ENCODE peak calls at places on chromosomes 5 and 9, in six cellular contexts. R is A549, A is GM12878, K is uterus, P is stomach, M is Peyer's patch. V is an unnamed sample.

GRCh38 chr9:124296800-124297552 is 39.2 kb downstream of the NEK6 start:
- DNase-seq in A (no peak), R (no peak), K (no peak), P (no peak), M (no peak), V (no peak)

GRCh38 chr9:6564370-6564769 is 81.2 kb downstream of the GLDC start:
- DNase-seq in K (no peak), M (no peak), P (no peak), R (no peak), A (no peak), V (no peak)

GRCh38 chr5:112706446-112707016 is 31.2 kb upstream of the APC start:
- DNase-seq in M (no peak), P (no peak), K (no peak), R (no peak), A (no peak), V (no peak)

GRCh38 chr9:136616948-136617695 is 45.6 kb upstream of the EGFL7 start:
- DNase-seq in K (no peak), R (no peak), M (no peak), P (no peak), A (no peak), V (no peak)

GRCh38 chr5:167723254-167723871 is 568.1 kb upstream of the WWC1 start:
- DNase-seq in A (peak), M (peak), R (peak), P (peak), K (peak), V (peak)

GRCh38 chr5:57176350-57176857 is 2.5 kb downstream of the GPBP1 start:
- DNase-seq in P (no peak), A (no peak), M (no peak), R (no peak), K (no peak), V (no peak)

GRCh38 chr9:93774331-93775102 is 180.6 kb downstream of the BARX1 start:
- DNase-seq in A (no peak), R (no peak), P (no peak), M (no peak), K (no peak), V (no peak)

GRCh38 chr5:180739271-180739670 is 587 bp downstream of the OR2Y1 start:
- DNase-seq in M (no peak), A (no peak), P (no peak), K (no peak), R (no peak), V (no peak)

GRCh38 chr5:79488775-79489174 is 25.2 kb downstream of the HOMER1 start:
- DNase-seq in P (no peak), K (no peak), M (no peak), R (no peak), A (no peak), V (no peak)

GRCh38 chr5:110751902-110752762 is 13.3 kb downstream of the SLC25A46 start:
- DNase-seq in M (no peak), K (no peak), P (no peak), R (no peak), A (peak), V (no peak)

GRCh38 chr9:79572891-79573696 is 1.3 kb downstream of the TLE4 start:
- DNase-seq in R (peak), K (peak), A (no peak), M (peak), P (peak), V (peak)

GRCh38 chr5:172451771-172452197 is 2.5 kb downstream of the SH3PXD2B start:
- DNase-seq in R (peak), P (peak), K (peak), A (no peak), M (peak), V (peak)

GRCh38 chr5:172453206-172453985 is 929 bp downstream of the SH3PXD2B start:
- DNase-seq in P (peak), M (no peak), K (peak), A (no peak), R (peak), V (peak)

GRCh38 chr5:172450861-172451695 is 3.2 kb downstream of the SH3PXD2B start:
- DNase-seq in K (peak), A (no peak), P (no peak), R (peak), M (peak), V (no peak)

GRCh38 chr5:172453986-172454354 is 355 bp downstream of the SH3PXD2B start:
- DNase-seq in K (peak), P (no peak), M (peak), R (peak), A (no peak), V (peak)

GRCh38 chr5:172452398-172453205 is 1.7 kb downstream of the SH3PXD2B start:
- DNase-seq in A (no peak), M (peak), P (peak), R (peak), K (no peak), V (peak)
- TF ChIP-seq POLR2A in A (no peak), M (no peak), P (no peak), R (no peak), K (no peak), V (no peak)

DNA sequence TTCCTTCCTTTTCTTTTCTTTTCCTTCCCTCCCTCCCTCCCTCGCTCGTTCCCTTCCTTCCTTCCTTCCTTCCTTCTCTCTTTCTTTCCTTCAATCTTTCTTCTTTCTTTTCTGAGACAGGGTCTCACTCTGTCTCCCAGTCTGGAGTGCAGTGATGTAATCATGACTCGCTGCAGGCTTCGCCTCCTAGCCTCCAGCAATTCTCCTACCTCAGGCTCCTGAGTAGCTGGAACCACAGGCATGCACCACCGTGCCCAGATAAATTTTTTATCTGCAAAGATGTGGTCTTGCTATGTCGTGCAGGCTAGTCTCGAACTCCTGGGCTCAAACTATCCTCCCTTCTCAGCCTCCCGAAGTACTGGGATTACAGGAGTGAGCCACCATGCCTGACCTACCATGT is 81.4 kb downstream of the SPATA31C2 start:
- DNase-seq in M (no peak), P (no peak), K (no peak), R (no peak), A (no peak), V (no peak)
- TF ChIP-seq POLR2A in M (no peak), P (no peak), K (no peak), R (no peak), A (no peak), V (no peak)

DNA sequence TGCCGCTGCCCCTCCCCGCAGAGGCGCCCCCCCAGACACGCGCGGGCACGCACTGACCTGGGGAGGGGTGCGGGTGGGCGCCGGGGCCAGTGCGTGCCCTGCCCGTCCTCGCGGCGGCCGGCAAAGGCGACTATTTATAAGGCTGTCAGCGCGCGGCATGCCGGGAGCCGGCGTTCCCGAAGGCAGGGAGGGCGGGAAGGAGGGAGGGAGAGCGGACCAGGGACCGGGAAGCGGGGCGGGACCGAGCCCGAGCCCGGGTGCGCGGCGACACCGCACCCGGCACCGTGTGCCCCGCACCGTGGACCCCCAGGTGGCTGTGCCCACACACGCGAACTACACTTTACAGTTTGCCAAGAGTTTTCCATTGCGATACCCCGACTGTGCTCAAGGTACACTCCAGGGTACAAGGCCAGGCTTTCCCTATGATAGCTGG is at the start of gene AK1:
- DNase-seq in P (peak), A (no peak), R (no peak), M (peak), K (peak), V (peak)
- TF ChIP-seq POLR2A in P (no peak), A (no peak), R (peak), M (peak), K (peak), V (peak)

DNA sequence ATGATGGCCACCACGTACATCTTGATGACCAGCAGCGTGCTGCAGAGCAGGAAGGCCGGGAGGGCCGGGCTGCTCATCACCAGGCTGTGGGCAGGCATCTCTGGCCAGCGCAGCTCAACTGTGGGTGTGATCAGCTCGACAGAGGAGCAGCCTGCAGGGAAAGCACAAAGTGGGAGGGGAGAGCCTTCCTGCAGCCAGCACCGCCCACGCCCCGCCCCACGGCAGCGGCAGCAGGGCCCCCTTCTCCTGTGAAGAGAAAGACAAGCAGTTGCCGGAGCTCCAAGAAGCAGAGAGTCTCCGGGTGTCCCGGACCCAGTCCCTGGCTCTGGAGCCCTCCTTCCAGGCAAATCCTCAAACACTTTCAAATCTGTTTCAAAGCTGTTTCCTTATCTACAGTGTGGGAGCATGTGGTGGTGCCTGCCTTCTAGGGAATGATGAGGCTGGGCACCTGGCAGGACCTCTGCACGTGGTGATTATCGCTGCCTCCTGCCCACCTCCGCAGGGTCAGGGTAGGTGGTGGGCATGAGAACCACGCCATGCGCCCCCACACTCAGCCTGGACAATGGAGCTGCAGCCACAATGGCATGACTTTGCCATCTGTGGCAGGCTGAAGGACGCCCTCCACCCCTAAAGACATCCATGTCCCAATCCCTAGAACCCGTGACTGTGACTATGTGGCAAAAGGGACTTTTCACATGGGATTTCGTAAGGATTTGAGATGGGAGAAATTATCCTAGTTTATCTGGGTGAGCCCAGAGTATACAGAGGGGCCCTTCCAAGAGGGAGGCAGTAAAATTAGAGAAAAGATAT is at the start of gene PTGES:
- DNase-seq in K (peak), P (peak), M (peak), A (no peak), R (peak), V (peak)
- TF ChIP-seq POLR2A in K (no peak), P (no peak), M (no peak), A (no peak), R (peak), V (no peak)

V was measured in adrenal gland.